ENCODE peak calls at places on chromosomes 1 and 21, in six cellular contexts. E is H1, I is HepG2, L is WTC11, R is HCT116, O is K562. W is an unnamed sample.

GRCh38 chr1:181089017-181089776 is 697 bp downstream of the IER5 start:
- DNase-seq in E (no peak), I (no peak), L (no peak), R (no peak), O (peak; percentile 37), W (no peak)

GRCh38 chr1:152745289-152745704 is 12.5 kb upstream of the KPRP start:
- DNase-seq in E (no peak), I (peak; percentile 31), L (no peak), R (peak; percentile 21), O (no peak), W (no peak)

GRCh38 chr1:151472852-151473731 is 13.8 kb upstream of the POGZ start:
- DNase-seq in E (no peak), I (no peak), L (peak; percentile 44), R (no peak), O (peak; percentile 59), W (no peak)

GRCh38 chr1:175901076-175901475 is 157.7 kb upstream of the TNR start:
- DNase-seq in E (no peak), I (no peak), L (no peak), R (no peak), O (no peak), W (no peak)

GRCh38 chr1:181504294-181505115 is 21.2 kb downstream of the CACNA1E start:
- DNase-seq in E (peak; percentile 21), I (peak; percentile 48), L (peak; percentile 52), R (peak; percentile 62), O (peak; percentile 71), W (peak; percentile 69)

GRCh38 chr1:38905985-38906384 is 24.6 kb upstream of the GJA9 start:
- DNase-seq in E (no peak), I (no peak), L (no peak), R (no peak), O (no peak), W (no peak)

GRCh38 chr1:67491280-67491679 is 61.1 kb upstream of the SERBP1 start:
- DNase-seq in E (no peak), I (no peak), L (no peak), R (no peak), O (no peak), W (no peak)

GRCh38 chr1:14808768-14809167 is 210.3 kb downstream of the KAZN start:
- DNase-seq in E (no peak), I (no peak), L (no peak), R (no peak), O (no peak), W (no peak)

GRCh38 chr21:38645282-38645681 is 147.0 kb upstream of the ERG start:
- DNase-seq in E (no peak), I (no peak), L (no peak), R (no peak), O (no peak), W (no peak)

GRCh38 chr1:24275510-24275909 is 43.6 kb upstream of the GRHL3 start:
- DNase-seq in E (no peak), I (no peak), L (no peak), R (no peak), O (no peak), W (no peak)

GRCh38 chr1:116720406-116721071 is 33.7 kb upstream of the CD2 start:
- DNase-seq in E (no peak), I (no peak), L (no peak), R (no peak), O (no peak), W (no peak)

GRCh38 chr1:154682252-154682651 is 74.3 kb upstream of the ADAR start:
- DNase-seq in E (no peak), I (no peak), L (no peak), R (no peak), O (no peak), W (no peak)

GRCh38 chr1:79090985-79091384 is 84.5 kb upstream of the ADGRL4 start:
- DNase-seq in E (no peak), I (no peak), L (no peak), R (no peak), O (no peak), W (no peak)

GRCh38 chr1:154808909-154809262 is 61.2 kb downstream of the KCNN3 start:
- DNase-seq in E (no peak), I (no peak), L (no peak), R (no peak), O (no peak), W (no peak)

GRCh38 chr1:43512681-43513080 is 18.0 kb upstream of the PTPRF start:
- DNase-seq in E (no peak), I (no peak), L (no peak), R (no peak), O (no peak), W (no peak)

GRCh38 chr1:154342132-154342531 is 16.8 kb downstream of the ATP8B2 start:
- DNase-seq in E (no peak), I (no peak), L (no peak), R (no peak), O (no peak), W (no peak)

GRCh38 chr1:110336300-110337039 is 2.7 kb upstream of the RBM15 start:
- DNase-seq in E (no peak), I (no peak), L (no peak), R (peak; percentile 39), O (no peak), W (no peak)

GRCh38 chr1:64923294-64923718 is 43.0 kb downstream of the JAK1 start:
- DNase-seq in E (no peak), I (no peak), L (no peak), R (no peak), O (no peak), W (no peak)

GRCh38 chr1:12487520-12487919 is 130.5 kb downstream of the DHRS3 start:
- DNase-seq in E (no peak), I (no peak), L (no peak), R (no peak), O (no peak), W (no peak)

GRCh38 chr1:169042377-169042776 is 64.1 kb upstream of the ATP1B1 start:
- DNase-seq in E (no peak), I (no peak), L (no peak), R (no peak), O (no peak), W (no peak)

GRCh38 chr1:232726048-232726779 is 79.0 kb upstream of the MAP10 start:
- DNase-seq in E (no peak), I (no peak), L (no peak), R (no peak), O (no peak), W (no peak)

GRCh38 chr1:68470388-68470970 is 20.7 kb upstream of the RPE65 start:
- DNase-seq in E (no peak), I (peak; percentile 3), L (no peak), R (no peak), O (no peak), W (no peak)

GRCh38 chr21:45887788-45888187 is 93.8 kb upstream of the COL6A1 start:
- DNase-seq in E (no peak), I (no peak), L (no peak), R (no peak), O (no peak), W (no peak)

GRCh38 chr1:218374401-218374848 is 29.3 kb downstream of the TGFB2 start:
- DNase-seq in E (no peak), I (no peak), L (no peak), R (no peak), O (no peak), W (no peak)

GRCh38 chr1:39214021-39214713 is 9.7 kb downstream of the MACF1 start:
- DNase-seq in E (no peak), I (peak; percentile 99), L (no peak), R (no peak), O (peak; percentile 80), W (no peak)

GRCh38 chr1:236002572-236002971 is 62.3 kb downstream of the NID1 start:
- DNase-seq in E (no peak), I (no peak), L (no peak), R (no peak), O (no peak), W (no peak)

GRCh38 chr1:55331355-55331754 is 116.2 kb upstream of the USP24 start:
- DNase-seq in E (no peak), I (no peak), L (no peak), R (no peak), O (no peak), W (no peak)

GRCh38 chr1:8985915-8986813 is 40.1 kb downstream of the SLC2A7 start:
- DNase-seq in E (no peak), I (peak; percentile 55), L (no peak), R (peak; percentile 75), O (no peak), W (no peak)

DNA sequence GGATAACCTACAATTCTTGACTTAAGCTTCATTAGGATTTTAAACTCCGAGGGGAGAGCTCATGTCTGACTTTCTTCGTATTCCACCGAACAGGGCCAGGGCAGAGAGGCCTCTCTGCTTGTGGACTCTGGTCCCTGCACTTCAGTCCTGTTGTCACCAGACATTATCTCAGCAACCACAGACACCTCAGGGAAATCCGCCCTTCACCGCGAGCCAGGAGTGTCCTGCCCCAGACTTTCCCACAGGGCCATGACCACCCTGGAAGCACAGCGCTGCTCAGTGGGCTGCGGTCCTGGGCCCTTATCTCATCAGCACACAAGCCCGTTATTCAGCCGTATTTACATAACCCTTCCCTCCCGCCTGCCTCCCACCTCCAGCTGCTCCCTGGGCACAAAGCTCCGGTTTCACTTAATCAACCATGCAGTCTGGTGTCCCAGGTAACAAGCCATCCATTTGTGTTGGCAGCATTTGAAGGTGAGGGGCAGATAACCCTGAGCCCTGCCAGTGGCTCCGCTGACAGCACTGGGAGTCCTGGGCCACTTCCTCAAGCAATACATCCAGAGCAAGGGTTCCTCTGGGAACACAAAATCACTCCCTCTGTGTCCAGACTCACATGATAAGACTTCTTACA is 122.8 kb upstream of the RAB4A start:
- DNase-seq in E (peak; percentile 15), I (peak; percentile 94), L (peak; percentile 41), R (no peak), O (peak; percentile 86), W (peak; percentile 48)
- TF ChIP-seq SP1 in E (no peak), I (no peak), L (no peak), R (no peak), O (no peak), W (no peak)

GRCh38 chr1:101065575-101065974 is 40.0 kb upstream of the DPH5 start:
- DNase-seq in E (no peak), I (no peak), L (no peak), R (no peak), O (no peak), W (no peak)

GRCh38 chr1:101066260-101066936 is 40.8 kb upstream of the DPH5 start:
- DNase-seq in E (no peak), I (no peak), L (no peak), R (no peak), O (no peak), W (no peak)

GRCh38 chr1:101059945-101060542 is 34.5 kb upstream of the DPH5 start:
- DNase-seq in E (no peak), I (no peak), L (no peak), R (no peak), O (peak; percentile 14), W (no peak)

GRCh38 chr1:101060992-101061391 is 35.4 kb upstream of the DPH5 start:
- DNase-seq in E (no peak), I (no peak), L (no peak), R (no peak), O (no peak), W (no peak)

GRCh38 chr1:101064697-101065096 is 39.1 kb upstream of the DPH5 start:
- DNase-seq in E (no peak), I (no peak), L (no peak), R (no peak), O (no peak), W (no peak)
- TF ChIP-seq SP1 in E (no peak), I (no peak), L (no peak), R (no peak), O (no peak), W (no peak)

GRCh38 chr1:231278100-231278790 is 37.2 kb downstream of the GNPAT start:
- DNase-seq in E (no peak), I (no peak), L (no peak), R (no peak), O (no peak), W (no peak)
- TF ChIP-seq SP1 in E (no peak), I (no peak), L (no peak), R (no peak), O (no peak), W (no peak)

GRCh38 chr1:91755888-91756287 is 130.1 kb downstream of the TGFBR3 start:
- DNase-seq in E (no peak), I (no peak), L (no peak), R (no peak), O (no peak), W (no peak)
- TF ChIP-seq SP1 in E (no peak), I (no peak), L (no peak), R (no peak), O (no peak), W (no peak)